ENCODE peak calls at places on chromosomes 1 and 21, in seven cellular contexts. O is endothelial cell of umbilical vein; H is IMR-90; T is naive thymus-derived CD4-positive, alpha-beta T cell; C is cardiac muscle cell; L is GM06990; J is mucosa of descending colon. N is an unnamed sample.

GRCh38 chr1:156582388-156583022 is 3.0 kb downstream of the TTC24 start:
- DNase-seq in O (no peak), H (no peak), T (peak), C (no peak), L (no peak), J (no peak), N (no peak)

GRCh38 chr1:244778356-244778755 is 57.1 kb upstream of the COX20 start:
- DNase-seq in O (peak), H (peak), T (no peak), C (no peak), L (no peak), J (no peak), N (peak)

GRCh38 chr1:27005648-27006496 is 6.8 kb downstream of the TENT5B start:
- DNase-seq in O (no peak), H (no peak), T (no peak), C (no peak), L (no peak), J (no peak), N (peak)

GRCh38 chr1:230858918-230859819 is 9.2 kb downstream of the C1orf198 start:
- DNase-seq in O (no peak), H (peak), T (no peak), C (no peak), L (no peak), J (no peak), N (no peak)

GRCh38 chr1:204600968-204601367 is 84.6 kb downstream of the LRRN2 start:
- DNase-seq in O (no peak), H (no peak), T (no peak), C (no peak), L (no peak), J (no peak), N (no peak)

GRCh38 chr1:181033128-181033798 is 520 bp upstream of the MR1 start:
- DNase-seq in O (no peak), H (peak), T (no peak), C (no peak), L (peak), J (no peak), N (peak)

GRCh38 chr1:223038288-223039006 is 104.6 kb downstream of the TLR5 start:
- DNase-seq in O (no peak), H (no peak), T (no peak), C (no peak), L (no peak), J (no peak), N (no peak)

GRCh38 chr1:208565761-208566440 is 321.7 kb upstream of the PLXNA2 start:
- DNase-seq in O (no peak), H (no peak), T (no peak), C (no peak), L (no peak), J (no peak), N (no peak)

GRCh38 chr1:235343726-235344125 is 15.4 kb downstream of the GGPS1 start:
- DNase-seq in O (no peak), H (no peak), T (no peak), C (no peak), L (no peak), J (no peak), N (no peak)

GRCh38 chr1:56509713-56510641 is 69.4 kb downstream of the PLPP3 start:
- DNase-seq in O (no peak), H (no peak), T (no peak), C (peak), L (no peak), J (no peak), N (no peak)

GRCh38 chr1:94061513-94062443 is 59.2 kb downstream of the ABCA4 start:
- DNase-seq in O (peak), H (peak), T (peak), C (peak), L (no peak), J (no peak), N (peak)

GRCh38 chr1:203045821-203046594 is 19.7 kb downstream of the PPFIA4 start:
- DNase-seq in O (no peak), H (peak), T (no peak), C (no peak), L (no peak), J (no peak), N (no peak)

GRCh38 chr1:202781180-202781579 is 27.0 kb downstream of the KDM5B start:
- DNase-seq in O (no peak), H (no peak), T (no peak), C (no peak), L (no peak), J (no peak), N (no peak)

GRCh38 chr1:92446546-92446945 is 40.2 kb downstream of the GFI1 start:
- DNase-seq in O (no peak), H (peak), T (no peak), C (no peak), L (no peak), J (no peak), N (no peak)

GRCh38 chr1:66624412-66625060 is 90.6 kb downstream of the SGIP1 start:
- DNase-seq in O (peak), H (peak), T (no peak), C (no peak), L (no peak), J (no peak), N (no peak)

GRCh38 chr21:25307489-25307888 is 299.8 kb downstream of the MRPL39 start:
- DNase-seq in O (no peak), H (peak), T (no peak), C (no peak), L (no peak), J (no peak), N (peak)

GRCh38 chr1:24175033-24175755 is 11.9 kb downstream of the IFNLR1 start:
- DNase-seq in O (no peak), H (no peak), T (no peak), C (no peak), L (no peak), J (no peak), N (no peak)

GRCh38 chr1:20634065-20634593 is 871 bp downstream of the PINK1 start:
- DNase-seq in O (no peak), H (no peak), T (no peak), C (no peak), L (no peak), J (no peak), N (no peak)

GRCh38 chr21:36065497-36066036 is 4.3 kb upstream of the CBR1 start:
- DNase-seq in O (peak), H (peak), T (no peak), C (no peak), L (no peak), J (no peak), N (no peak)

GRCh38 chr1:162383091-162383490 is 1.6 kb downstream of the C1orf226 start:
- DNase-seq in O (no peak), H (no peak), T (no peak), C (no peak), L (no peak), J (no peak), N (no peak)

GRCh38 chr1:185645201-185645640 is 89.0 kb upstream of the HMCN1 start:
- DNase-seq in O (no peak), H (no peak), T (no peak), C (no peak), L (no peak), J (no peak), N (no peak)

GRCh38 chr21:31491617-31492016 is 147.6 kb upstream of the TIAM1 start:
- DNase-seq in O (no peak), H (no peak), T (no peak), C (no peak), L (no peak), J (no peak), N (no peak)

GRCh38 chr21:25614441-25614840 is 7.2 kb upstream of the MRPL39 start:
- DNase-seq in O (no peak), H (no peak), T (no peak), C (no peak), L (no peak), J (no peak), N (no peak)

GRCh38 chr1:98210064-98210463 is 289.2 kb upstream of the DPYD start:
- DNase-seq in O (peak), H (peak), T (no peak), C (peak), L (no peak), J (no peak), N (no peak)

GRCh38 chr1:46221749-46222148 is 18.6 kb downstream of the LURAP1 start:
- DNase-seq in O (no peak), H (no peak), T (no peak), C (peak), L (no peak), J (no peak), N (no peak)

GRCh38 chr1:52603680-52604501 is 1.7 kb downstream of the GPX7 start:
- DNase-seq in O (no peak), H (peak), T (no peak), C (no peak), L (no peak), J (no peak), N (no peak)

GRCh38 chr1:31556481-31557006 is 19.8 kb upstream of the TINAGL1 start:
- DNase-seq in O (no peak), H (no peak), T (no peak), C (no peak), L (no peak), J (no peak), N (no peak)

GRCh38 chr21:22278366-22278765 is 1280.2 kb downstream of the NCAM2 start:
- DNase-seq in O (no peak), H (no peak), T (no peak), C (no peak), L (no peak), J (no peak), N (no peak)

GRCh38 chr1:150999051-150999674 is 7.5 kb downstream of the MINDY1 start:
- DNase-seq in O (peak), H (peak), T (no peak), C (no peak), L (no peak), J (no peak), N (no peak)

GRCh38 chr1:2236695-2237677 is 8.9 kb downstream of the SKI start:
- DNase-seq in O (no peak), H (no peak), T (peak), C (no peak), L (no peak), J (peak), N (no peak)

GRCh38 chr1:219837994-219838294 is 90.4 kb downstream of the SLC30A10 start:
- DNase-seq in O (no peak), H (no peak), T (no peak), C (no peak), L (no peak), J (no peak), N (no peak)

GRCh38 chr1:219837274-219837993 is 90.9 kb downstream of the SLC30A10 start:
- DNase-seq in O (peak), H (peak), T (no peak), C (peak), L (peak), J (no peak), N (no peak)

GRCh38 chr1:219833214-219833816 is 95.0 kb downstream of the SLC30A10 start:
- DNase-seq in O (no peak), H (no peak), T (no peak), C (no peak), L (no peak), J (no peak), N (no peak)

GRCh38 chr1:219834247-219834917 is 94.0 kb downstream of the SLC30A10 start:
- DNase-seq in O (no peak), H (no peak), T (no peak), C (no peak), L (no peak), J (no peak), N (no peak)
- H3K4me3 ChIP-seq in O (no peak), H (no peak), T (no peak), C (no peak), L (no peak), J (no peak), N (no peak)

DNA sequence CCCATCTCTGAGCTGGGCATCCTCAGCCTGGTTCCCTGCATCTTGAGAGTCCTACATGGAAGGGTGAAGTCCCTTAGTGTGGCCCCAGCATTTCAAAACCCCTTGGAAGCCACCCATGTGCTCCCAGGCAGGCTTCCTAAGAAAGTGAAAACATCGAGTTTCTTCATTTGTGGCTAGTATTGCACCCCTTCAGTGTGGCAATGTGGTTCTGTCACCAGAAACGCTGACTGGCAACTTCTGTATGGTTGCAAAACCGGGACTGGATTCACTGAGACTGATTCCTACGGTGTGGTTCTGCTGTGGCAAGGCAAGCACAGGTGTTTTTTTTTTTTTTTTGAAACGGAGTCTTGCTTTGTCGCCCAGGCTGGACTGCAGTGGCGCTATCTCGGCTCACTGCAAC is 9.0 kb upstream of the IFNGR2 start:
- DNase-seq in O (no peak), H (no peak), T (no peak), C (no peak), L (no peak), J (no peak), N (no peak)
- H3K4me3 ChIP-seq in O (no peak), H (no peak), T (no peak), C (no peak), L (no peak), J (no peak), N (no peak)

GRCh38 chr1:18716785-18717678 is 86.4 kb downstream of the PAX7 start:
- DNase-seq in O (no peak), H (no peak), T (no peak), C (peak), L (no peak), J (no peak), N (no peak)
- H3K4me3 ChIP-seq in O (no peak), H (no peak), T (no peak), C (peak), L (no peak), J (no peak), N (no peak)

GRCh38 chr1:8660455-8660854 is 157.0 kb downstream of the RERE start:
- DNase-seq in O (peak), H (peak), T (no peak), C (peak), L (no peak), J (no peak), N (peak)
- H3K4me3 ChIP-seq in O (no peak), H (no peak), T (peak), C (no peak), L (no peak), J (no peak), N (no peak)

GRCh38 chr1:6385673-6386191 is 7.8 kb downstream of the ACOT7 start:
- DNase-seq in O (peak), H (peak), T (no peak), C (peak), L (no peak), J (peak), N (peak)
- H3K4me3 ChIP-seq in O (no peak), H (no peak), T (no peak), C (no peak), L (no peak), J (no peak), N (peak)

GRCh38 chr1:189323090-189323489 is 1154.6 kb downstream of the BRINP3 start:
- DNase-seq in O (peak), H (peak), T (no peak), C (no peak), L (no peak), J (no peak), N (no peak)
- H3K4me3 ChIP-seq in O (no peak), H (no peak), T (no peak), C (no peak), L (no peak), J (no peak), N (no peak)

GRCh38 chr1:160489513-160490261 is 33.4 kb downstream of the SLAMF6 start:
- DNase-seq in O (no peak), H (no peak), T (no peak), C (no peak), L (no peak), J (no peak), N (no peak)
- H3K4me3 ChIP-seq in O (no peak), H (no peak), T (no peak), C (no peak), L (no peak), J (no peak), N (no peak)

N was measured in MG63.